ENCODE peak calls at places on chromosome 20, in eight cellular contexts. V is A172, T is amniotic stem cell, U is DND-41, E is anterior cingulate cortex, Q is ascending aorta, K is astrocyte, I is T-helper 17 cell. G is an unnamed sample.

GRCh38 chr20:4749326-4749725 is 27.6 kb downstream of the PRND start:
- DNase-seq in V (no peak), T (no peak), U (no peak), E (no peak), Q (no peak), K (no peak), I (no peak), G (no peak)

GRCh38 chr20:62143118-62143975 is at the start of the genes PSMA7 and SS18L1:
- DNase-seq in V (peak), T (peak), U (peak), E (no peak), Q (peak), K (peak), I (peak), G (peak)

GRCh38 chr20:62122659-62123449 is 579 bp downstream of the LSM14B start:
- DNase-seq in V (no peak), T (no peak), U (peak), E (no peak), Q (no peak), K (no peak), I (peak), G (peak)

GRCh38 chr20:31719644-31720485 is 2.8 kb downstream of the BCL2L1 start:
- DNase-seq in V (peak), T (no peak), U (peak), E (no peak), Q (no peak), K (peak), I (no peak), G (no peak)

GRCh38 chr20:40110241-40110910 is 578.7 kb downstream of the MAFB start:
- DNase-seq in V (no peak), T (no peak), U (no peak), E (no peak), Q (no peak), K (no peak), I (no peak), G (no peak)

GRCh38 chr20:59515013-59515905 is 89.1 kb upstream of the PHACTR3 start:
- DNase-seq in V (peak), T (peak), U (no peak), E (peak), Q (peak), K (peak), I (no peak), G (no peak)

GRCh38 chr20:22999756-23000155 is 35.4 kb upstream of the SSTR4 start:
- DNase-seq in V (no peak), T (no peak), U (no peak), E (no peak), Q (no peak), K (no peak), I (no peak), G (no peak)

GRCh38 chr20:973785-974194 is 28.3 kb downstream of the RSPO4 start:
- DNase-seq in V (peak), T (no peak), U (peak), E (no peak), Q (no peak), K (no peak), I (no peak), G (no peak)

GRCh38 chr20:36584018-36584481 is 10.7 kb downstream of the TGIF2 start:
- DNase-seq in V (no peak), T (no peak), U (no peak), E (no peak), Q (no peak), K (no peak), I (no peak), G (no peak)

GRCh38 chr20:58705525-58705924 is 12.9 kb downstream of the NPEPL1 start:
- DNase-seq in V (no peak), T (no peak), U (no peak), E (no peak), Q (no peak), K (no peak), I (no peak), G (no peak)

GRCh38 chr20:23655551-23656211 is 17.9 kb upstream of the CST3 start:
- DNase-seq in V (no peak), T (no peak), U (no peak), E (no peak), Q (peak), K (no peak), I (no peak), G (no peak)

GRCh38 chr20:32961956-32962517 is 42.2 kb downstream of the SUN5 start:
- DNase-seq in V (no peak), T (no peak), U (peak), E (no peak), Q (no peak), K (no peak), I (no peak), G (peak)

GRCh38 chr20:48445827-48446226 is 382.0 kb downstream of the PREX1 start:
- DNase-seq in V (no peak), T (no peak), U (no peak), E (no peak), Q (no peak), K (no peak), I (no peak), G (no peak)

GRCh38 chr20:21513181-21513663 is 642 bp downstream of the NKX2-2 start:
- DNase-seq in V (no peak), T (no peak), U (no peak), E (no peak), Q (no peak), K (no peak), I (no peak), G (no peak)

GRCh38 chr20:50541606-50542041 is 31.4 kb downstream of the PTPN1 start:
- DNase-seq in V (peak), T (no peak), U (no peak), E (no peak), Q (no peak), K (peak), I (no peak), G (no peak)

GRCh38 chr20:57582432-57583288 is 21.8 kb downstream of the PCK1 start:
- DNase-seq in V (no peak), T (peak), U (peak), E (no peak), Q (peak), K (peak), I (no peak), G (no peak)

GRCh38 chr20:4081396-4081795 is 66.0 kb upstream of the RNF24 start:
- DNase-seq in V (no peak), T (no peak), U (no peak), E (no peak), Q (no peak), K (peak), I (no peak), G (no peak)

GRCh38 chr20:32972181-32973076 is 31.8 kb downstream of the SUN5 start:
- DNase-seq in V (peak), T (no peak), U (peak), E (no peak), Q (peak), K (no peak), I (peak), G (peak)

GRCh38 chr20:50815162-50815989 is 20.5 kb downstream of the BCAS4 start:
- DNase-seq in V (peak), T (no peak), U (no peak), E (no peak), Q (no peak), K (peak), I (no peak), G (no peak)

GRCh38 chr20:1855113-1855512 is 40.1 kb upstream of the SIRPA start:
- DNase-seq in V (no peak), T (no peak), U (no peak), E (no peak), Q (no peak), K (no peak), I (no peak), G (no peak)

GRCh38 chr20:25269057-25269832 is 21.4 kb downstream of the PYGB start:
- DNase-seq in V (no peak), T (no peak), U (no peak), E (no peak), Q (peak), K (no peak), I (no peak), G (peak)

GRCh38 chr20:49445176-49445575 is 37.3 kb downstream of the KCNB1 start:
- DNase-seq in V (peak), T (no peak), U (no peak), E (no peak), Q (no peak), K (no peak), I (no peak), G (no peak)

GRCh38 chr20:57258055-57258454 is 8.4 kb downstream of the BMP7 start:
- DNase-seq in V (no peak), T (no peak), U (no peak), E (no peak), Q (no peak), K (no peak), I (no peak), G (no peak)

GRCh38 chr20:25750765-25751696 is 54.4 kb upstream of the ZNF337 start:
- DNase-seq in V (no peak), T (no peak), U (no peak), E (no peak), Q (no peak), K (no peak), I (peak), G (no peak)

GRCh38 chr20:237479-237878 is 10.4 kb downstream of the DEFB129 start:
- DNase-seq in V (no peak), T (no peak), U (no peak), E (no peak), Q (no peak), K (no peak), I (no peak), G (no peak)

GRCh38 chr20:37193821-37194220 is 14.5 kb upstream of the MROH8 start:
- DNase-seq in V (no peak), T (no peak), U (no peak), E (no peak), Q (no peak), K (no peak), I (no peak), G (no peak)

GRCh38 chr20:12702312-12702711 is 306.5 kb upstream of the SPTLC3 start:
- DNase-seq in V (no peak), T (no peak), U (no peak), E (no peak), Q (no peak), K (no peak), I (no peak), G (no peak)

GRCh38 chr20:23039136-23039875 is 4.2 kb downstream of the SSTR4 start:
- DNase-seq in V (no peak), T (no peak), U (peak), E (no peak), Q (no peak), K (no peak), I (no peak), G (no peak)

GRCh38 chr20:1696521-1697209 is 39.1 kb upstream of the SIRPG start:
- DNase-seq in V (no peak), T (no peak), U (no peak), E (no peak), Q (no peak), K (no peak), I (no peak), G (no peak)

GRCh38 chr20:23435675-23436539 is 3.6 kb upstream of the CSTL1 start:
- DNase-seq in V (no peak), T (no peak), U (no peak), E (no peak), Q (peak), K (no peak), I (no peak), G (peak)

GRCh38 chr20:9672027-9672426 is 157.6 kb downstream of the LAMP5 start:
- DNase-seq in V (no peak), T (no peak), U (no peak), E (no peak), Q (no peak), K (no peak), I (no peak), G (no peak)

GRCh38 chr20:2799688-2800589 is 488 bp downstream of the CPXM1 start:
- DNase-seq in V (no peak), T (no peak), U (no peak), E (no peak), Q (no peak), K (no peak), I (no peak), G (no peak)

GRCh38 chr20:50186151-50186885 is 4.3 kb upstream of the CEBPB start:
- DNase-seq in V (peak), T (peak), U (peak), E (peak), Q (peak), K (peak), I (peak), G (peak)

GRCh38 chr20:46406986-46407670 is 713 bp upstream of the ELMO2 start:
- DNase-seq in V (peak), T (no peak), U (peak), E (no peak), Q (peak), K (peak), I (peak), G (peak)

GRCh38 chr20:51492167-51493092 is 50.1 kb downstream of the NFATC2 start:
- DNase-seq in V (no peak), T (no peak), U (no peak), E (no peak), Q (peak), K (peak), I (no peak), G (peak)